ENCODE peak calls at places on chromosomes 12 and 14, in four cellular contexts. N is A549, F is K562, M is HepG2. W is an unnamed sample.

GRCh38 chr12:33000016-33000415 is 103.4 kb upstream of the PKP2 start:
- DNase-seq in N (no peak), F (no peak), M (no peak), W (no peak)

GRCh38 chr12:132218915-132219314 is 74.7 kb downstream of the NOC4L start:
- DNase-seq in N (peak; percentile 68), F (peak; percentile 68), M (peak; percentile 35), W (no peak)

GRCh38 chr12:54259194-54260011 is 20.5 kb downstream of the CBX5 start:
- DNase-seq in N (peak; percentile 95), F (peak; percentile 92), M (no peak), W (peak; percentile 42)

GRCh38 chr12:3670083-3670620 is 82.8 kb downstream of the CRACR2A start:
- DNase-seq in N (no peak), F (no peak), M (no peak), W (no peak)

GRCh38 chr12:34219046-34219770 is 196.9 kb downstream of the ALG10 start:
- DNase-seq in N (no peak), F (no peak), M (no peak), W (no peak)

GRCh38 chr12:55060470-55060869 is 40.7 kb downstream of the NEUROD4 start:
- DNase-seq in N (no peak), F (peak; percentile 12), M (no peak), W (peak; percentile 61)

GRCh38 chr12:87856-88255 is 21.3 kb downstream of the IQSEC3 start:
- DNase-seq in N (no peak), F (no peak), M (no peak), W (no peak)

GRCh38 chr12:132341318-132342050 is 12.1 kb upstream of the GALNT9 start:
- DNase-seq in N (no peak), F (no peak), M (no peak), W (no peak)

GRCh38 chr14:85528882-85529585 is 910 bp upstream of the FLRT2 start:
- DNase-seq in N (no peak), F (no peak), M (no peak), W (no peak)

GRCh38 chr14:104433401-104434213 is 146.0 kb upstream of the C14orf180 start:
- DNase-seq in N (no peak), F (no peak), M (no peak), W (no peak)

GRCh38 chr12:65876898-65877721 is 52.8 kb downstream of the HMGA2 start:
- DNase-seq in N (no peak), F (no peak), M (peak; percentile 49), W (no peak)

GRCh38 chr14:55430024-55430690 is 10.3 kb downstream of the TBPL2 start:
- DNase-seq in N (peak; percentile 64), F (peak; percentile 23), M (peak; percentile 64), W (no peak)

GRCh38 chr14:54642950-54643695 is 76.2 kb downstream of the SAMD4A start:
- DNase-seq in N (no peak), F (no peak), M (peak; percentile 93), W (no peak)

GRCh38 chr12:105861232-105861631 is 277.5 kb downstream of the NUAK1 start:
- DNase-seq in N (no peak), F (no peak), M (no peak), W (no peak)

GRCh38 chr12:2179953-2180736 is 127.4 kb downstream of the CACNA1C start:
- DNase-seq in N (peak; percentile 31), F (no peak), M (no peak), W (no peak)

GRCh38 chr12:48033451-48033850 is 29.2 kb upstream of the COL2A1 start:
- DNase-seq in N (no peak), F (no peak), M (no peak), W (no peak)

GRCh38 chr12:26319511-26319910 is 124.1 kb downstream of the SSPN start:
- DNase-seq in N (no peak), F (no peak), M (peak; percentile 9), W (no peak)

GRCh38 chr12:91123236-91123635 is 11.9 kb upstream of the LUM start:
- DNase-seq in N (no peak), F (no peak), M (no peak), W (no peak)

GRCh38 chr12:9742665-9743064 is 9.8 kb upstream of the CLECL1 start:
- DNase-seq in N (no peak), F (no peak), M (no peak), W (no peak)

GRCh38 chr12:111156304-111156703 is 212.6 kb downstream of the PHETA1 start:
- DNase-seq in N (no peak), F (no peak), M (no peak), W (no peak)

GRCh38 chr14:86221000-86221399 is 691.1 kb downstream of the FLRT2 start:
- DNase-seq in N (no peak), F (no peak), M (peak; percentile 3), W (no peak)

GRCh38 chr12:1544991-1545700 is 49.2 kb downstream of the FBXL14 start:
- DNase-seq in N (no peak), F (no peak), M (peak; percentile 7), W (no peak)

GRCh38 chr12:46470039-46470627 is 97.6 kb upstream of the SLC38A2 start:
- DNase-seq in N (no peak), F (no peak), M (no peak), W (no peak)

GRCh38 chr14:74980746-74981661 is 21.7 kb upstream of the EIF2B2 start:
- DNase-seq in N (no peak), F (no peak), M (no peak), W (no peak)

GRCh38 chr12:67452119-67452805 is 183.1 kb downstream of the CAND1 start:
- DNase-seq in N (no peak), F (no peak), M (no peak), W (peak; percentile 96)

GRCh38 chr14:104150201-104151027 is 12.0 kb downstream of the KIF26A start:
- DNase-seq in N (no peak), F (peak; percentile 24), M (no peak), W (no peak)

GRCh38 chr14:99752486-99753121 is 40.6 kb upstream of the EML1 start:
- DNase-seq in N (no peak), F (no peak), M (no peak), W (no peak)

GRCh38 chr14:91719839-91720238 is 12.0 kb downstream of the CATSPERB start:
- DNase-seq in N (no peak), F (no peak), M (no peak), W (no peak)

GRCh38 chr12:63991036-63991547 is 146.6 kb downstream of the SRGAP1 start:
- DNase-seq in N (no peak), F (no peak), M (no peak), W (no peak)

GRCh38 chr12:54364413-54364812 is at the start of gene GPR84:
- DNase-seq in N (no peak), F (no peak), M (no peak), W (peak; percentile 67)

GRCh38 chr14:30223385-30223785 is 295.7 kb upstream of the PRKD1 start:
- DNase-seq in N (peak; percentile 18), F (no peak), M (peak; percentile 71), W (no peak)

GRCh38 chr14:63155511-63156189 is 48.6 kb upstream of the RHOJ start:
- DNase-seq in N (no peak), F (no peak), M (no peak), W (no peak)

GRCh38 chr14:100591453-100592371 is 4.5 kb upstream of the BEGAIN start:
- DNase-seq in N (no peak), F (no peak), M (no peak), W (no peak)

GRCh38 chr12:126248871-126249403 is 1183.7 kb downstream of the AACS start:
- DNase-seq in N (no peak), F (no peak), M (no peak), W (no peak)

GRCh38 chr12:126243814-126244213 is 1178.6 kb downstream of the AACS start:
- DNase-seq in N (no peak), F (no peak), M (no peak), W (no peak)

GRCh38 chr12:126247936-126248335 is 1182.7 kb downstream of the AACS start:
- DNase-seq in N (no peak), F (no peak), M (no peak), W (no peak)
- TF ChIP-seq CEBPB in N (no peak), F (no peak), M (no peak), W (no peak)

GRCh38 chr14:65072937-65073336 is 29.4 kb downstream of the MAX start:
- DNase-seq in N (no peak), F (no peak), M (no peak), W (no peak)

GRCh38 chr14:65069874-65070709 is 32.2 kb downstream of the MAX start:
- DNase-seq in N (no peak), F (no peak), M (no peak), W (no peak)

GRCh38 chr14:65071544-65071943 is 30.8 kb downstream of the MAX start:
- DNase-seq in N (no peak), F (no peak), M (no peak), W (no peak)

GRCh38 chr14:65072256-65072655 is 30.1 kb downstream of the MAX start:
- DNase-seq in N (no peak), F (no peak), M (no peak), W (no peak)

GRCh38 chr14:65070710-65071033 is 31.6 kb downstream of the MAX start:
- DNase-seq in N (no peak), F (no peak), M (no peak), W (no peak)
- TF ChIP-seq RAD21 in N (no peak), F (no peak), M (no peak), W (no peak)

DNA sequence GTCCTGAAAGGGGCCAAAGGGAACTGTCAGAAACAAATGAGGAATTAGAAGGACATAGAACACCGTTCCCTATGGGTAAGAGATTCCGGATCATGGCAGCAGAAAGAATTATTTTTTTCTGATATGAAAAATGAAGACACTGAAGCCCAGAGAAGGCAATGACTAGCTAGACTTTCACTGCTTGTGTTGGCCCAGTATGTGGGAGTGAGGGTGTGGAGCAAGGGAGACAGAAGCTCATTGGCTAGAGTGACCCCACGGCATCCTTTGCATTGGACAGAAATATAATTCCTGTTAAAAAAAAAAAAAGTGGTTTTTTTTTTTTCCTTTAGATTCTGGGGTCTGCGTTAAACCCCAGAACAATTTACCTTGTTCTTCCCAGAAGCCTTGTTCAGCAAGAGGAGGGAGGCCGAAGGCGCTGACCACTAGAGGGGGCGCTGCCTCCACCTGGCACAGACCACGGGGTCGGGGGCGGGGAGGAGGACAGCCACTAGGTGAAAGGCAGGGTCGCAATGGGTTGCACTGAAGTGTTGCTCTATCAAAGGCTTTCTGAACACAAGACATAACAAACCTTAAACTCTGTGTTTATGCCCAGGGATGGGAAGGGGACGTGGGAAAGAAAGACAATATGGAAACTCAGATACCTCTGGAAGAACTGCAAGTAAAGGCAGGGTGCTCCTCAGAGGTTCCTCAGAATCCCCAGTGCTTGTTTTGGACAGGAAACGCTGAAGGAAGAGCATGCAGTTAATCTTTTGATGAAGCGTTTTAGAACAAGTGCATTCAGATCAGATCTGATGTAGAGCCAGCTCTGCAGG is 156.8 kb downstream of the KCNA5 start:
- DNase-seq in N (peak; percentile 33), F (peak; percentile 74), M (peak; percentile 18), W (no peak)
- TF ChIP-seq MYC in N (no peak), F (no peak), M (no peak), W (no peak)

DNA sequence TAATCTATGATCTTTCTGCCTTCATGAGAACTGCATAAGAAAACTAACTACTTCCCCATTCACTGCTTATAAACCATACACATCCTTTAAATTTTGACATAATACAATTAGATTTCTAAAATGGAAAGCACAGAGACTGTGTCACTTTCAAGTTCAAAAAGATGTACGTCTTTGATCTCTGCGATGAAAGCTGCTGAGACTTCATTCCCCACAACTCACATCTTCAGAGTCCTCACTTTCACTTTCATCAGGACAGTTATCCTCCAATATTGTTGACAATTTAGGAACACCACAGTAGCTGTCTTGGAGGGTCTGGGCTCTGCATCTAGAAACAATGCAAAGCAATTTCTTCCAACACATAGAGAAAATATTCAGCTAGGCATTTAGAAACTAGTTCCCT is 47.9 kb upstream of the KCNC2 start:
- DNase-seq in N (no peak), F (no peak), M (no peak), W (no peak)
- TF ChIP-seq CEBPB in N (no peak), F (no peak), M (no peak), W (no peak)

W was measured in GM12878.